ENCODE peak calls at places on chromosomes 2 and 18, in ten cellular contexts. One of them, this sample, is unnamed.

GRCh38 chr2:9206991-9207640 is 504 bp downstream of the ASAP2 start:
- DNase-seq in stimulated activated CD8-positive, alpha-beta memory T cell treated with anti-CD3 and anti-CD28 coated beads, Interleukin-4, amount 100 ng/mL, for 4 hours: no peak
- DNase-seq in mucosa of descending colon: peak; percentile 42
- DNase-seq in cerebellum: no peak
- DNase-seq in NCI-H1436: no peak
- DNase-seq in NAMALWA: no peak
- DNase-seq in HFF-Myc: no peak
- DNase-seq in GM20000: peak; percentile 59
- DNase-seq in adipocyte: no peak
- DNase-seq in NCI-H510A treated with DMSO at 0.1 percent for 48 hours: no peak
- DNase-seq in this sample: no peak

GRCh38 chr2:72815655-72816268 is 10.1 kb downstream of the EXOC6B start:
- DNase-seq in HFF-Myc: no peak
- DNase-seq in mucosa of descending colon: no peak
- DNase-seq in stimulated activated CD8-positive, alpha-beta memory T cell treated with anti-CD3 and anti-CD28 coated beads, Interleukin-4, amount 100 ng/mL, for 4 hours: no peak
- DNase-seq in NCI-H510A treated with DMSO at 0.1 percent for 48 hours: no peak
- DNase-seq in NCI-H1436: no peak
- DNase-seq in adipocyte: no peak
- DNase-seq in cerebellum: no peak
- DNase-seq in GM20000: no peak
- DNase-seq in NAMALWA: no peak
- DNase-seq in this sample: no peak

GRCh38 chr2:11069566-11070185 is 85.6 kb upstream of the SLC66A3 start:
- DNase-seq in NCI-H1436: no peak
- DNase-seq in mucosa of descending colon: no peak
- DNase-seq in cerebellum: no peak
- DNase-seq in NAMALWA: no peak
- DNase-seq in stimulated activated CD8-positive, alpha-beta memory T cell treated with anti-CD3 and anti-CD28 coated beads, Interleukin-4, amount 100 ng/mL, for 4 hours: no peak
- DNase-seq in HFF-Myc: no peak
- DNase-seq in adipocyte: no peak
- DNase-seq in NCI-H510A treated with DMSO at 0.1 percent for 48 hours: no peak
- DNase-seq in GM20000: no peak
- DNase-seq in this sample: no peak

GRCh38 chr2:68726608-68727367 is 7.8 kb upstream of the ARHGAP25 start:
- DNase-seq in GM20000: peak; percentile 60
- DNase-seq in stimulated activated CD8-positive, alpha-beta memory T cell treated with anti-CD3 and anti-CD28 coated beads, Interleukin-4, amount 100 ng/mL, for 4 hours: peak; percentile 55
- DNase-seq in adipocyte: no peak
- DNase-seq in NCI-H510A treated with DMSO at 0.1 percent for 48 hours: no peak
- DNase-seq in cerebellum: no peak
- DNase-seq in NAMALWA: peak; percentile 74
- DNase-seq in mucosa of descending colon: peak; percentile 56
- DNase-seq in HFF-Myc: no peak
- DNase-seq in NCI-H1436: no peak
- DNase-seq in this sample: no peak

GRCh38 chr2:43220229-43220981 is 6.0 kb downstream of the ZFP36L2 start:
- DNase-seq in GM20000: no peak
- DNase-seq in NAMALWA: peak; percentile 47
- DNase-seq in adipocyte: peak; percentile 67
- DNase-seq in mucosa of descending colon: no peak
- DNase-seq in NCI-H510A treated with DMSO at 0.1 percent for 48 hours: no peak
- DNase-seq in cerebellum: no peak
- DNase-seq in NCI-H1436: no peak
- DNase-seq in stimulated activated CD8-positive, alpha-beta memory T cell treated with anti-CD3 and anti-CD28 coated beads, Interleukin-4, amount 100 ng/mL, for 4 hours: no peak
- DNase-seq in HFF-Myc: no peak
- DNase-seq in this sample: no peak

GRCh38 chr2:181619511-181619910 is 37.4 kb downstream of the CERKL start:
- DNase-seq in cerebellum: no peak
- DNase-seq in NCI-H510A treated with DMSO at 0.1 percent for 48 hours: no peak
- DNase-seq in mucosa of descending colon: no peak
- DNase-seq in NAMALWA: no peak
- DNase-seq in GM20000: no peak
- DNase-seq in stimulated activated CD8-positive, alpha-beta memory T cell treated with anti-CD3 and anti-CD28 coated beads, Interleukin-4, amount 100 ng/mL, for 4 hours: no peak
- DNase-seq in adipocyte: no peak
- DNase-seq in HFF-Myc: no peak
- DNase-seq in NCI-H1436: no peak
- DNase-seq in this sample: no peak

GRCh38 chr2:166229678-166230023 is 101.8 kb upstream of the SCN1A start:
- DNase-seq in NAMALWA: no peak
- DNase-seq in adipocyte: no peak
- DNase-seq in cerebellum: no peak
- DNase-seq in stimulated activated CD8-positive, alpha-beta memory T cell treated with anti-CD3 and anti-CD28 coated beads, Interleukin-4, amount 100 ng/mL, for 4 hours: no peak
- DNase-seq in NCI-H1436: no peak
- DNase-seq in GM20000: no peak
- DNase-seq in NCI-H510A treated with DMSO at 0.1 percent for 48 hours: no peak
- DNase-seq in mucosa of descending colon: no peak
- DNase-seq in HFF-Myc: no peak
- DNase-seq in this sample: no peak

GRCh38 chr2:229901819-229902218 is 20.0 kb downstream of the TRIP12 start:
- DNase-seq in HFF-Myc: peak; percentile 56
- DNase-seq in mucosa of descending colon: no peak
- DNase-seq in NCI-H1436: no peak
- DNase-seq in adipocyte: peak; percentile 78
- DNase-seq in stimulated activated CD8-positive, alpha-beta memory T cell treated with anti-CD3 and anti-CD28 coated beads, Interleukin-4, amount 100 ng/mL, for 4 hours: no peak
- DNase-seq in cerebellum: no peak
- DNase-seq in NCI-H510A treated with DMSO at 0.1 percent for 48 hours: no peak
- DNase-seq in GM20000: no peak
- DNase-seq in NAMALWA: no peak
- DNase-seq in this sample: peak; percentile 27

GRCh38 chr2:230871361-230872150 is 6.8 kb downstream of the ITM2C start:
- DNase-seq in NCI-H1436: no peak
- DNase-seq in HFF-Myc: no peak
- DNase-seq in cerebellum: no peak
- DNase-seq in NCI-H510A treated with DMSO at 0.1 percent for 48 hours: no peak
- DNase-seq in GM20000: no peak
- DNase-seq in stimulated activated CD8-positive, alpha-beta memory T cell treated with anti-CD3 and anti-CD28 coated beads, Interleukin-4, amount 100 ng/mL, for 4 hours: no peak
- DNase-seq in NAMALWA: no peak
- DNase-seq in mucosa of descending colon: peak; percentile 16
- DNase-seq in adipocyte: no peak
- DNase-seq in this sample: no peak

GRCh38 chr18:23138470-23138869 is 3.2 kb downstream of the CABLES1 start:
- DNase-seq in HFF-Myc: no peak
- DNase-seq in mucosa of descending colon: no peak
- DNase-seq in cerebellum: no peak
- DNase-seq in NCI-H510A treated with DMSO at 0.1 percent for 48 hours: peak; percentile 45
- DNase-seq in GM20000: no peak
- DNase-seq in NAMALWA: no peak
- DNase-seq in stimulated activated CD8-positive, alpha-beta memory T cell treated with anti-CD3 and anti-CD28 coated beads, Interleukin-4, amount 100 ng/mL, for 4 hours: no peak
- DNase-seq in NCI-H1436: peak; percentile 62
- DNase-seq in adipocyte: no peak
- DNase-seq in this sample: no peak

GRCh38 chr2:172745636-172746035 is 10.0 kb downstream of the RAPGEF4 start:
- DNase-seq in NAMALWA: no peak
- DNase-seq in GM20000: no peak
- DNase-seq in adipocyte: peak; percentile 10
- DNase-seq in NCI-H1436: no peak
- DNase-seq in mucosa of descending colon: no peak
- DNase-seq in NCI-H510A treated with DMSO at 0.1 percent for 48 hours: no peak
- DNase-seq in stimulated activated CD8-positive, alpha-beta memory T cell treated with anti-CD3 and anti-CD28 coated beads, Interleukin-4, amount 100 ng/mL, for 4 hours: no peak
- DNase-seq in cerebellum: no peak
- DNase-seq in HFF-Myc: no peak
- DNase-seq in this sample: no peak

GRCh38 chr18:70166668-70167067 is 38.8 kb downstream of the RTTN start:
- DNase-seq in NCI-H1436: no peak
- DNase-seq in adipocyte: no peak
- DNase-seq in mucosa of descending colon: no peak
- DNase-seq in NCI-H510A treated with DMSO at 0.1 percent for 48 hours: no peak
- DNase-seq in cerebellum: no peak
- DNase-seq in HFF-Myc: no peak
- DNase-seq in GM20000: no peak
- DNase-seq in stimulated activated CD8-positive, alpha-beta memory T cell treated with anti-CD3 and anti-CD28 coated beads, Interleukin-4, amount 100 ng/mL, for 4 hours: no peak
- DNase-seq in NAMALWA: no peak
- DNase-seq in this sample: no peak

GRCh38 chr2:69464575-69464974 is 27.3 kb upstream of the NFU1 start:
- DNase-seq in adipocyte: peak; percentile 11
- DNase-seq in NCI-H1436: no peak
- DNase-seq in NAMALWA: no peak
- DNase-seq in HFF-Myc: no peak
- DNase-seq in GM20000: no peak
- DNase-seq in mucosa of descending colon: no peak
- DNase-seq in NCI-H510A treated with DMSO at 0.1 percent for 48 hours: no peak
- DNase-seq in cerebellum: peak; percentile 5
- DNase-seq in stimulated activated CD8-positive, alpha-beta memory T cell treated with anti-CD3 and anti-CD28 coated beads, Interleukin-4, amount 100 ng/mL, for 4 hours: no peak
- DNase-seq in this sample: no peak

GRCh38 chr2:196183172-196183473 is 11.7 kb upstream of the STK17B start:
- DNase-seq in NCI-H510A treated with DMSO at 0.1 percent for 48 hours: no peak
- DNase-seq in NAMALWA: peak; percentile 70
- DNase-seq in stimulated activated CD8-positive, alpha-beta memory T cell treated with anti-CD3 and anti-CD28 coated beads, Interleukin-4, amount 100 ng/mL, for 4 hours: no peak
- DNase-seq in NCI-H1436: no peak
- DNase-seq in mucosa of descending colon: no peak
- DNase-seq in adipocyte: no peak
- DNase-seq in cerebellum: no peak
- DNase-seq in HFF-Myc: no peak
- DNase-seq in GM20000: no peak
- DNase-seq in this sample: no peak

GRCh38 chr18:34840416-34840815 is 130.3 kb downstream of the DTNA start:
- DNase-seq in HFF-Myc: no peak
- DNase-seq in cerebellum: no peak
- DNase-seq in stimulated activated CD8-positive, alpha-beta memory T cell treated with anti-CD3 and anti-CD28 coated beads, Interleukin-4, amount 100 ng/mL, for 4 hours: no peak
- DNase-seq in NCI-H1436: no peak
- DNase-seq in mucosa of descending colon: no peak
- DNase-seq in GM20000: no peak
- DNase-seq in NAMALWA: no peak
- DNase-seq in NCI-H510A treated with DMSO at 0.1 percent for 48 hours: no peak
- DNase-seq in adipocyte: no peak
- DNase-seq in this sample: no peak

GRCh38 chr2:207434903-207435302 is 94.9 kb upstream of the CREB1 start:
- DNase-seq in HFF-Myc: no peak
- DNase-seq in NCI-H1436: no peak
- DNase-seq in cerebellum: no peak
- DNase-seq in NCI-H510A treated with DMSO at 0.1 percent for 48 hours: no peak
- DNase-seq in mucosa of descending colon: no peak
- DNase-seq in NAMALWA: no peak
- DNase-seq in stimulated activated CD8-positive, alpha-beta memory T cell treated with anti-CD3 and anti-CD28 coated beads, Interleukin-4, amount 100 ng/mL, for 4 hours: no peak
- DNase-seq in adipocyte: no peak
- DNase-seq in GM20000: no peak
- DNase-seq in this sample: no peak

GRCh38 chr18:49656098-49656591 is 94.3 kb downstream of the LIPG start:
- DNase-seq in mucosa of descending colon: no peak
- DNase-seq in GM20000: no peak
- DNase-seq in NAMALWA: no peak
- DNase-seq in stimulated activated CD8-positive, alpha-beta memory T cell treated with anti-CD3 and anti-CD28 coated beads, Interleukin-4, amount 100 ng/mL, for 4 hours: no peak
- DNase-seq in cerebellum: no peak
- DNase-seq in NCI-H1436: no peak
- DNase-seq in adipocyte: peak; percentile 4
- DNase-seq in HFF-Myc: peak; percentile 44
- DNase-seq in NCI-H510A treated with DMSO at 0.1 percent for 48 hours: no peak
- DNase-seq in this sample: no peak

GRCh38 chr2:167381349-167381748 is 493.1 kb downstream of the XIRP2 start:
- DNase-seq in NCI-H510A treated with DMSO at 0.1 percent for 48 hours: no peak
- DNase-seq in GM20000: no peak
- DNase-seq in HFF-Myc: no peak
- DNase-seq in NCI-H1436: no peak
- DNase-seq in stimulated activated CD8-positive, alpha-beta memory T cell treated with anti-CD3 and anti-CD28 coated beads, Interleukin-4, amount 100 ng/mL, for 4 hours: no peak
- DNase-seq in mucosa of descending colon: no peak
- DNase-seq in NAMALWA: no peak
- DNase-seq in cerebellum: no peak
- DNase-seq in adipocyte: no peak
- DNase-seq in this sample: no peak

GRCh38 chr2:222038086-222038802 is 260.6 kb downstream of the PAX3 start:
- DNase-seq in stimulated activated CD8-positive, alpha-beta memory T cell treated with anti-CD3 and anti-CD28 coated beads, Interleukin-4, amount 100 ng/mL, for 4 hours: no peak
- DNase-seq in cerebellum: no peak
- DNase-seq in GM20000: no peak
- DNase-seq in NAMALWA: peak; percentile 46
- DNase-seq in adipocyte: peak; percentile 70
- DNase-seq in HFF-Myc: no peak
- DNase-seq in NCI-H510A treated with DMSO at 0.1 percent for 48 hours: peak; percentile 51
- DNase-seq in NCI-H1436: no peak
- DNase-seq in mucosa of descending colon: no peak
- DNase-seq in this sample: no peak

GRCh38 chr18:51398104-51398503 is 200.6 kb upstream of the MEX3C start:
- DNase-seq in GM20000: no peak
- DNase-seq in adipocyte: no peak
- DNase-seq in NAMALWA: no peak
- DNase-seq in NCI-H1436: no peak
- DNase-seq in cerebellum: no peak
- DNase-seq in NCI-H510A treated with DMSO at 0.1 percent for 48 hours: no peak
- DNase-seq in mucosa of descending colon: no peak
- DNase-seq in stimulated activated CD8-positive, alpha-beta memory T cell treated with anti-CD3 and anti-CD28 coated beads, Interleukin-4, amount 100 ng/mL, for 4 hours: no peak
- DNase-seq in HFF-Myc: no peak
- DNase-seq in this sample: no peak

GRCh38 chr2:196718796-196719564 is 79.5 kb downstream of the CCDC150 start:
- DNase-seq in HFF-Myc: peak; percentile 48
- DNase-seq in NCI-H510A treated with DMSO at 0.1 percent for 48 hours: peak; percentile 40
- DNase-seq in adipocyte: peak; percentile 86
- DNase-seq in NCI-H1436: no peak
- DNase-seq in NAMALWA: no peak
- DNase-seq in cerebellum: no peak
- DNase-seq in stimulated activated CD8-positive, alpha-beta memory T cell treated with anti-CD3 and anti-CD28 coated beads, Interleukin-4, amount 100 ng/mL, for 4 hours: no peak
- DNase-seq in mucosa of descending colon: no peak
- DNase-seq in GM20000: no peak
- DNase-seq in this sample: no peak

GRCh38 chr2:226429476-226429875 is 370.1 kb downstream of the IRS1 start:
- DNase-seq in GM20000: no peak
- DNase-seq in HFF-Myc: no peak
- DNase-seq in NCI-H1436: no peak
- DNase-seq in mucosa of descending colon: no peak
- DNase-seq in NCI-H510A treated with DMSO at 0.1 percent for 48 hours: no peak
- DNase-seq in NAMALWA: no peak
- DNase-seq in cerebellum: no peak
- DNase-seq in stimulated activated CD8-positive, alpha-beta memory T cell treated with anti-CD3 and anti-CD28 coated beads, Interleukin-4, amount 100 ng/mL, for 4 hours: no peak
- DNase-seq in adipocyte: no peak
- DNase-seq in this sample: no peak

GRCh38 chr2:226030369-226031077 is 631.0 kb downstream of the NYAP2 start:
- DNase-seq in NCI-H1436: no peak
- DNase-seq in GM20000: no peak
- DNase-seq in stimulated activated CD8-positive, alpha-beta memory T cell treated with anti-CD3 and anti-CD28 coated beads, Interleukin-4, amount 100 ng/mL, for 4 hours: no peak
- DNase-seq in NCI-H510A treated with DMSO at 0.1 percent for 48 hours: peak; percentile 24
- DNase-seq in mucosa of descending colon: no peak
- DNase-seq in cerebellum: peak; percentile 2
- DNase-seq in HFF-Myc: no peak
- DNase-seq in NAMALWA: no peak
- DNase-seq in adipocyte: no peak
- DNase-seq in this sample: no peak

GRCh38 chr2:44137872-44138551 is 30.7 kb upstream of the PPM1B start:
- DNase-seq in NCI-H1436: no peak
- DNase-seq in HFF-Myc: no peak
- DNase-seq in mucosa of descending colon: no peak
- DNase-seq in stimulated activated CD8-positive, alpha-beta memory T cell treated with anti-CD3 and anti-CD28 coated beads, Interleukin-4, amount 100 ng/mL, for 4 hours: no peak
- DNase-seq in NCI-H510A treated with DMSO at 0.1 percent for 48 hours: no peak
- DNase-seq in cerebellum: no peak
- DNase-seq in adipocyte: no peak
- DNase-seq in GM20000: no peak
- DNase-seq in NAMALWA: no peak
- DNase-seq in this sample: no peak

GRCh38 chr18:61464551-61465102 is 131.4 kb downstream of the CDH20 start:
- DNase-seq in NAMALWA: no peak
- DNase-seq in mucosa of descending colon: no peak
- DNase-seq in cerebellum: no peak
- DNase-seq in stimulated activated CD8-positive, alpha-beta memory T cell treated with anti-CD3 and anti-CD28 coated beads, Interleukin-4, amount 100 ng/mL, for 4 hours: no peak
- DNase-seq in NCI-H1436: no peak
- DNase-seq in HFF-Myc: no peak
- DNase-seq in adipocyte: no peak
- DNase-seq in NCI-H510A treated with DMSO at 0.1 percent for 48 hours: no peak
- DNase-seq in GM20000: no peak
- DNase-seq in this sample: no peak

GRCh38 chr2:125167820-125168219 is 1142.7 kb downstream of the CNTNAP5 start:
- DNase-seq in stimulated activated CD8-positive, alpha-beta memory T cell treated with anti-CD3 and anti-CD28 coated beads, Interleukin-4, amount 100 ng/mL, for 4 hours: no peak
- DNase-seq in GM20000: no peak
- DNase-seq in adipocyte: peak; percentile 12
- DNase-seq in cerebellum: no peak
- DNase-seq in NCI-H510A treated with DMSO at 0.1 percent for 48 hours: no peak
- DNase-seq in NAMALWA: no peak
- DNase-seq in HFF-Myc: no peak
- DNase-seq in mucosa of descending colon: no peak
- DNase-seq in NCI-H1436: no peak
- DNase-seq in this sample: no peak

GRCh38 chr18:11891737-11892136 is 16.4 kb downstream of the MPPE1 start:
- DNase-seq in adipocyte: no peak
- DNase-seq in mucosa of descending colon: no peak
- DNase-seq in cerebellum: no peak
- DNase-seq in HFF-Myc: no peak
- DNase-seq in NCI-H1436: no peak
- DNase-seq in GM20000: no peak
- DNase-seq in stimulated activated CD8-positive, alpha-beta memory T cell treated with anti-CD3 and anti-CD28 coated beads, Interleukin-4, amount 100 ng/mL, for 4 hours: no peak
- DNase-seq in NCI-H510A treated with DMSO at 0.1 percent for 48 hours: no peak
- DNase-seq in NAMALWA: no peak
- DNase-seq in this sample: no peak

This sample was measured in colonic mucosa.